ENCODE peak calls at places on chromosomes 11 and 22, in eight cellular contexts. M, G, X, O, W, U, B and D are unnamed samples.
A peak's percentile ranks its signal among the peaks of the same experiment; 100 is the strongest.

GRCh38 chr11:90705661-90706060 is 482.8 kb upstream of the CHORDC1 start:
- DNase-seq in U (no peak), M (no peak), O (no peak), X (no peak), G (no peak), B (no peak), W (no peak), D (no peak)

GRCh38 chr11:118628861-118629549 is 21.6 kb downstream of the PHLDB1 start:
- DNase-seq in M (no peak), X (no peak), O (no peak), U (no peak), B (no peak), W (no peak), G (no peak), D (no peak)

GRCh38 chr11:5289696-5290095 is 12.1 kb downstream of the OR51B4 start:
- DNase-seq in G (no peak), O (no peak), X (no peak), B (no peak), U (no peak), W (no peak), M (no peak), D (no peak)

GRCh38 chr11:79314906-79315689 is 125.7 kb downstream of the TENM4 start:
- DNase-seq in M (no peak), U (no peak), W (no peak), G (no peak), O (peak; percentile 36), B (no peak), X (no peak), D (no peak)

GRCh38 chr11:46099973-46100335 is 21.3 kb downstream of the PHF21A start:
- DNase-seq in M (no peak), G (no peak), U (no peak), X (no peak), O (peak; percentile 20), B (no peak), W (no peak), D (no peak)

GRCh38 chr11:57504511-57504910 is 11.0 kb downstream of the SLC43A1 start:
- DNase-seq in B (no peak), W (no peak), G (no peak), O (no peak), M (no peak), U (no peak), X (no peak), D (no peak)

GRCh38 chr22:41517172-41518047 is 26.9 kb downstream of the POLR3H start:
- DNase-seq in W (peak; percentile 78), X (peak; percentile 90), U (peak; percentile 29), O (peak; percentile 78), G (no peak), M (peak; percentile 81), B (peak; percentile 27), D (peak; percentile 45)

GRCh38 chr11:122192634-122193245 is 76.7 kb upstream of the BLID start:
- DNase-seq in W (no peak), O (peak; percentile 62), M (no peak), U (no peak), B (no peak), X (no peak), G (no peak), D (no peak)

GRCh38 chr11:69138265-69138664 is 17.5 kb upstream of the SMIM38 start:
- DNase-seq in B (no peak), M (no peak), O (peak; percentile 96), W (no peak), X (peak; percentile 54), U (no peak), G (no peak), D (no peak)

GRCh38 chr22:44735518-44736428 is 16.6 kb upstream of the ARHGAP8 start:
- DNase-seq in G (peak; percentile 62), O (no peak), W (peak; percentile 76), X (peak; percentile 89), U (peak; percentile 81), B (peak; percentile 86), M (peak; percentile 85), D (peak; percentile 97)

GRCh38 chr22:41286639-41287091 is 678 bp upstream of the RANGAP1 start:
- DNase-seq in W (no peak), B (peak; percentile 22), O (no peak), U (peak; percentile 57), G (peak; percentile 16), X (no peak), M (no peak), D (no peak)

GRCh38 chr11:2088746-2089535 is 50.2 kb downstream of the IGF2 start:
- DNase-seq in O (no peak), G (no peak), X (peak; percentile 36), U (no peak), M (peak; percentile 43), B (no peak), W (peak; percentile 35), D (no peak)

GRCh38 chr22:20298803-20299735 is 20.8 kb downstream of the DGCR6L start:
- DNase-seq in B (peak; percentile 93), G (peak; percentile 82), W (peak; percentile 84), X (peak; percentile 85), O (peak; percentile 77), U (peak; percentile 92), M (peak; percentile 93), D (peak; percentile 82)

GRCh38 chr22:35582218-35582860 is 34.8 kb downstream of the MB start:
- DNase-seq in W (no peak), M (no peak), O (no peak), U (no peak), X (no peak), G (no peak), B (no peak), D (no peak)

GRCh38 chr11:29063630-29064361 is 953.0 kb downstream of the KCNA4 start:
- DNase-seq in G (no peak), M (no peak), U (no peak), O (no peak), W (no peak), X (no peak), B (no peak), D (no peak)